ENCODE peak calls at places on chromosomes 5 and 9, in five cellular contexts. A is coronary artery; N is mucosa of descending colon; D is activated T-helper 2 cell treated with anti-CD3 and anti-CD28 coated beads, Interferon-gamma antibody, Interleukin-2, Interleukin-4, amounts not matched to agents 10 μg/mL and 5 μg/mL and 100 μg/mL, durations not matched to agents 14 hours and 24 hours and 36 hours; C is GM12864. Q is an unnamed sample.

GRCh38 chr5:139670369-139671095 is 22.4 kb downstream of the CXXC5 start:
- DNase-seq in A (no peak), N (no peak), D (no peak), C (peak), Q (no peak)

GRCh38 chr5:98414938-98415337 is 358.5 kb upstream of the RGMB start:
- DNase-seq in A (no peak), N (no peak), D (no peak), C (no peak), Q (no peak)

GRCh38 chr9:119963258-119963797 is 594.1 kb upstream of the BRINP1 start:
- DNase-seq in A (no peak), N (no peak), D (no peak), C (no peak), Q (no peak)

GRCh38 chr5:174533771-174534221 is 190.6 kb upstream of the MSX2 start:
- DNase-seq in A (no peak), N (no peak), D (no peak), C (no peak), Q (no peak)

GRCh38 chr9:122307036-122307435 is 42.4 kb downstream of the MRRF start:
- DNase-seq in A (no peak), N (no peak), D (no peak), C (no peak), Q (no peak)

GRCh38 chr5:37208883-37209808 is 40.0 kb downstream of the CPLANE1 start:
- DNase-seq in A (no peak), N (no peak), D (no peak), C (no peak), Q (no peak)

GRCh38 chr9:133114451-133114885 is 6.6 kb downstream of the RALGDS start:
- DNase-seq in A (no peak), N (peak), D (no peak), C (no peak), Q (no peak)

GRCh38 chr5:151469992-151470391 is 22.6 kb downstream of the SLC36A1 start:
- DNase-seq in A (no peak), N (no peak), D (no peak), C (no peak), Q (no peak)

GRCh38 chr9:91760906-91761305 is 189.1 kb downstream of the ROR2 start:
- DNase-seq in A (no peak), N (no peak), D (no peak), C (no peak), Q (no peak)

GRCh38 chr5:131109540-131110255 is 55.4 kb downstream of the HINT1 start:
- DNase-seq in A (no peak), N (no peak), D (no peak), C (no peak), Q (no peak)

GRCh38 chr5:138706655-138707480 is 46.4 kb upstream of the CTNNA1 start:
- DNase-seq in A (no peak), N (no peak), D (no peak), C (no peak), Q (no peak)

GRCh38 chr5:157839157-157839795 is 19.7 kb downstream of the CLINT1 start:
- DNase-seq in A (no peak), N (no peak), D (no peak), C (no peak), Q (no peak)

GRCh38 chr9:114691046-114691955 is 9.3 kb upstream of the TEX48 start:
- DNase-seq in A (no peak), N (no peak), D (peak), C (no peak), Q (no peak)

GRCh38 chr9:124511426-124511840 is 4.2 kb upstream of the NR5A1 start:
- DNase-seq in A (no peak), N (no peak), D (no peak), C (no peak), Q (no peak)

GRCh38 chr5:80184235-80185023 is 71.4 kb downstream of the SERINC5 start:
- DNase-seq in A (no peak), N (peak), D (no peak), C (no peak), Q (no peak)

GRCh38 chr5:22928821-22929482 is 75.8 kb upstream of the CDH12 start:
- DNase-seq in A (no peak), N (no peak), D (no peak), C (no peak), Q (no peak)

GRCh38 chr9:110691002-110691549 is 22.5 kb downstream of the MUSK start:
- DNase-seq in A (no peak), N (no peak), D (no peak), C (no peak), Q (no peak)

GRCh38 chr5:1808466-1808865 is 7.3 kb downstream of the NDUFS6 start:
- DNase-seq in A (no peak), N (no peak), D (no peak), C (no peak), Q (no peak)

GRCh38 chr5:2163940-2164490 is 281.3 kb upstream of the IRX4 start:
- DNase-seq in A (no peak), N (no peak), D (no peak), C (no peak), Q (no peak)

GRCh38 chr5:133869675-133869978 is 98.8 kb downstream of the C5orf15 start:
- DNase-seq in A (no peak), N (no peak), D (no peak), C (no peak), Q (no peak)

GRCh38 chr9:35162605-35163315 is 951 bp downstream of the UNC13B start:
- DNase-seq in A (no peak), N (no peak), D (no peak), C (no peak), Q (no peak)

GRCh38 chr5:17218353-17219005 is 1.0 kb downstream of the BASP1 start:
- DNase-seq in A (peak), N (peak), D (no peak), C (no peak), Q (peak)

GRCh38 chr5:32165597-32165996 is 8.5 kb downstream of the GOLPH3 start:
- DNase-seq in A (no peak), N (no peak), D (no peak), C (no peak), Q (no peak)

GRCh38 chr5:115627295-115627825 is 1.5 kb upstream of the TMED7 start:
- DNase-seq in A (no peak), N (no peak), D (no peak), C (no peak), Q (no peak)

GRCh38 chr5:178419196-178419595 is 171.0 kb downstream of the COL23A1 start:
- DNase-seq in A (peak), N (no peak), D (no peak), C (no peak), Q (no peak)

GRCh38 chr5:143142596-143143435 is 260.7 kb downstream of the NR3C1 start:
- DNase-seq in A (peak), N (no peak), D (no peak), C (no peak), Q (peak)

GRCh38 chr5:133440467-133441115 is 171.8 kb downstream of the FSTL4 start:
- DNase-seq in A (peak), N (no peak), D (no peak), C (no peak), Q (no peak)

GRCh38 chr9:93003552-93004407 is 54.7 kb upstream of the SUSD3 start:
- DNase-seq in A (no peak), N (peak), D (peak), C (peak), Q (no peak)

GRCh38 chr9:117887383-117887782 is 183.2 kb downstream of the TLR4 start:
- DNase-seq in A (no peak), N (no peak), D (no peak), C (no peak), Q (no peak)

GRCh38 chr9:135583686-135584011 is 22.1 kb downstream of the PAEP start:
- DNase-seq in A (peak), N (no peak), D (no peak), C (no peak), Q (peak)

GRCh38 chr5:153896701-153897100 is 142.0 kb downstream of the FAM114A2 start:
- DNase-seq in A (no peak), N (no peak), D (no peak), C (peak), Q (no peak)

GRCh38 chr5:64680289-64680688 is 10.0 kb upstream of the SHISAL2B start:
- DNase-seq in A (no peak), N (no peak), D (no peak), C (no peak), Q (no peak)

GRCh38 chr9:112925058-112925641 is 34.5 kb upstream of the SLC46A2 start:
- DNase-seq in A (no peak), N (no peak), D (no peak), C (no peak), Q (no peak)

GRCh38 chr9:26882154-26882553 is 10.4 kb downstream of the CAAP1 start:
- DNase-seq in A (no peak), N (no peak), D (no peak), C (no peak), Q (no peak)

GRCh38 chr9:84866402-84866801 is 196.9 kb downstream of the NTRK2 start:
- DNase-seq in A (no peak), N (no peak), D (no peak), C (no peak), Q (no peak)